ENCODE peak calls at places on chromosome X, in ten cellular contexts. D is HepG2, X is NCI-H1092 treated with DMSO at 0.1 percent for 48 hours, Q is GM13976, C is esophagus squamous epithelium, L is HCEC 1CT, U is EH, P is NCI-H345, N is HT1080, J is occipital lobe. A is an unnamed sample.
A peak's percentile ranks its signal among the peaks of the same experiment; 100 is the strongest.

GRCh38 chrX:13579696-13580095 is 10.3 kb downstream of the EGFL6 start:
- DNase-seq in X (no peak), Q (no peak), N (no peak), D (no peak), U (no peak), C (no peak), L (no peak), J (no peak), P (no peak), A (no peak)

GRCh38 chrX:102651968-102652744 is 873 bp downstream of the GPRASP1 start:
- DNase-seq in J (peak; percentile 19), U (peak; percentile 48), Q (peak; percentile 32), X (peak; percentile 35), D (no peak), C (no peak), L (peak; percentile 6), N (no peak), P (peak; percentile 37), A (no peak)

GRCh38 chrX:17377047-17377692 is 2.2 kb downstream of the NHS start:
- DNase-seq in Q (no peak), L (peak; percentile 36), N (peak; percentile 75), C (no peak), D (no peak), U (peak; percentile 35), X (peak; percentile 63), J (peak; percentile 2), P (peak; percentile 88), A (no peak)

GRCh38 chrX:119574394-119575266 is at the start of gene UBE2A:
- DNase-seq in Q (peak; percentile 92), X (peak; percentile 76), N (peak; percentile 85), P (peak; percentile 90), J (peak; percentile 64), C (peak; percentile 51), D (peak; percentile 69), L (peak; percentile 84), U (peak; percentile 88), A (peak; percentile 15)

GRCh38 chrX:116526010-116526409 is 63.2 kb upstream of the CT83 start:
- DNase-seq in C (no peak), X (no peak), D (no peak), J (no peak), N (no peak), U (no peak), L (no peak), P (no peak), Q (no peak), A (no peak)

GRCh38 chrX:120408168-120408567 is 46.3 kb downstream of the ATP1B4 start:
- DNase-seq in P (no peak), U (no peak), Q (no peak), J (no peak), X (no peak), C (no peak), L (no peak), N (no peak), D (no peak), A (no peak)

GRCh38 chrX:133654801-133655200 is 239.5 kb upstream of the GPC4 start:
- DNase-seq in U (no peak), N (no peak), C (no peak), L (no peak), P (no peak), D (no peak), X (no peak), J (no peak), Q (no peak), A (no peak)

GRCh38 chrX:152960115-152960514 is 33.8 kb downstream of the PNMA5 start:
- DNase-seq in U (no peak), Q (no peak), J (no peak), L (no peak), P (no peak), N (no peak), C (no peak), X (no peak), D (no peak), A (no peak)

GRCh38 chrX:37380920-37381319 is 31.8 kb downstream of the PRRG1 start:
- DNase-seq in D (peak; percentile 25), C (no peak), N (peak; percentile 64), P (no peak), L (peak; percentile 60), U (peak; percentile 57), J (no peak), X (no peak), Q (no peak), A (no peak)

GRCh38 chrX:132741706-132742105 is 216.7 kb downstream of the HS6ST2 start:
- DNase-seq in J (no peak), P (no peak), L (no peak), X (no peak), C (no peak), N (peak; percentile 32), D (no peak), U (no peak), Q (no peak), A (no peak)

GRCh38 chrX:17584248-17584681 is 153.0 kb upstream of the SCML1 start:
- DNase-seq in X (no peak), D (no peak), Q (no peak), N (peak; percentile 71), C (no peak), P (no peak), L (peak; percentile 55), J (no peak), U (peak; percentile 83), A (no peak)

GRCh38 chrX:154444001-154444754 is at the start of gene FAM50A:
- DNase-seq in X (peak; percentile 68), C (no peak), N (no peak), U (peak; percentile 74), P (peak; percentile 73), L (peak; percentile 57), D (no peak), J (no peak), Q (peak; percentile 89), A (peak; percentile 25)

GRCh38 chrX:78839711-78840110 is 92.2 kb downstream of the LPAR4 start:
- DNase-seq in X (no peak), U (no peak), J (no peak), Q (no peak), L (no peak), D (no peak), P (no peak), N (no peak), C (no peak), A (no peak)

GRCh38 chrX:40247382-40247781 is 149.6 kb upstream of the BCOR start:
- DNase-seq in N (no peak), L (no peak), C (no peak), P (no peak), U (no peak), J (no peak), D (no peak), X (no peak), Q (no peak), A (no peak)

GRCh38 chrX:40468033-40468979 is 112.5 kb upstream of the ATP6AP2 start:
- DNase-seq in P (peak; percentile 56), C (no peak), L (peak; percentile 9), U (peak; percentile 39), D (peak; percentile 86), X (peak; percentile 82), N (peak; percentile 78), J (peak; percentile 44), Q (peak; percentile 59), A (peak; percentile 28)

GRCh38 chrX:12929701-12930100 is 23.3 kb downstream of the TLR8 start:
- DNase-seq in C (no peak), X (no peak), L (peak; percentile 66), N (peak; percentile 74), U (no peak), Q (no peak), J (no peak), D (no peak), P (no peak), A (no peak)

GRCh38 chrX:86051741-86052140 is 4.4 kb upstream of the CHM start:
- DNase-seq in Q (no peak), L (no peak), N (no peak), D (no peak), P (no peak), U (no peak), X (no peak), J (no peak), C (no peak), A (no peak)

GRCh38 chrX:68043713-68044438 is 389.4 kb downstream of the OPHN1 start:
- DNase-seq in L (no peak), C (no peak), X (peak; percentile 86), Q (no peak), U (no peak), N (no peak), D (no peak), J (no peak), P (peak; percentile 38), A (no peak)

GRCh38 chrX:7334253-7334935 is 186.4 kb upstream of the PUDP start:
- DNase-seq in X (no peak), J (no peak), N (peak; percentile 45), U (peak; percentile 94), L (peak; percentile 86), D (no peak), P (no peak), C (no peak), Q (no peak), A (no peak)

GRCh38 chrX:39201305-39201990 is 400.2 kb downstream of the MID1IP1 start:
- DNase-seq in L (no peak), C (no peak), N (no peak), P (no peak), Q (no peak), D (no peak), X (no peak), J (no peak), U (no peak), A (no peak)

GRCh38 chrX:130082244-130083106 is 27.8 kb downstream of the ELF4 start:
- DNase-seq in N (no peak), C (no peak), Q (peak; percentile 77), P (no peak), D (no peak), J (no peak), X (no peak), U (peak; percentile 18), L (no peak), A (no peak)

GRCh38 chrX:65596270-65596669 is 61.7 kb upstream of the LAS1L start:
- DNase-seq in U (peak; percentile 71), C (no peak), P (no peak), X (no peak), N (peak; percentile 70), Q (peak; percentile 33), J (no peak), D (no peak), L (peak; percentile 40), A (no peak)

GRCh38 chrX:39832211-39832610 is 265.5 kb downstream of the BCOR start:
- DNase-seq in Q (no peak), J (no peak), P (no peak), L (no peak), N (no peak), C (no peak), X (no peak), U (peak; percentile 3), D (no peak), A (no peak)

GRCh38 chrX:38870386-38870895 is 69.2 kb downstream of the MID1IP1 start:
- DNase-seq in Q (no peak), J (no peak), C (no peak), L (no peak), D (no peak), X (no peak), U (no peak), N (no peak), P (no peak), A (no peak)

GRCh38 chrX:135112096-135112729 is 8.1 kb downstream of the ETDB start:
- DNase-seq in C (no peak), X (no peak), Q (no peak), L (peak; percentile 3), J (no peak), U (peak; percentile 43), P (peak; percentile 32), N (peak; percentile 32), D (no peak), A (no peak)

GRCh38 chrX:8967471-8967870 is 66.5 kb downstream of the FAM9B start:
- DNase-seq in X (no peak), Q (no peak), C (no peak), P (no peak), U (no peak), J (no peak), D (no peak), N (no peak), L (no peak), A (no peak)

GRCh38 chrX:120857240-120857639 is 18.4 kb downstream of the CT47B1 start:
- DNase-seq in X (no peak), P (no peak), C (no peak), N (peak; percentile 5), D (no peak), J (no peak), U (peak; percentile 9), Q (no peak), L (no peak), A (no peak)

GRCh38 chrX:63747331-63747730 is 37.7 kb downstream of the ARHGEF9 start:
- DNase-seq in X (no peak), U (peak; percentile 72), C (no peak), L (peak; percentile 68), D (no peak), P (no peak), J (no peak), Q (no peak), N (peak; percentile 58), A (no peak)